ENCODE peak calls at places on chromosomes 6 and 20, in eight cellular contexts. R is SHP77; F is head of caudate nucleus; Q is T-helper 1 cell; L is HEK293T; K is hippocampal formation; G is activated naive CD8-positive, alpha-beta T cell treated with anti-CD3 and anti-CD28 coated beads, Interleukin-2, amount 10 ng/mL, durations not matched to agents 7 days and 5 days; Z is activated naive CD4-positive, alpha-beta T cell. E is an unnamed sample.

GRCh38 chr6:811186-811585 is 118.2 kb upstream of the EXOC2 start:
- DNase-seq in F (no peak), G (no peak), L (no peak), Z (no peak), K (no peak), Q (no peak), R (no peak), E (no peak)

GRCh38 chr6:37261198-37261597 is 3.3 kb upstream of the TMEM217 start:
- DNase-seq in R (no peak), L (no peak), G (no peak), Z (no peak), F (no peak), Q (no peak), K (no peak), E (no peak)

GRCh38 chr6:165663283-165663735 is 268 bp upstream of the PDE10A start:
- DNase-seq in R (peak), F (no peak), Q (no peak), K (peak), G (peak), Z (no peak), L (peak), E (peak)

GRCh38 chr20:57717797-57718196 is 8.0 kb upstream of the PMEPA1 start:
- DNase-seq in Q (no peak), Z (no peak), K (no peak), R (no peak), L (no peak), F (no peak), G (no peak), E (no peak)

GRCh38 chr6:139371421-139372253 is 2.8 kb downstream of the CITED2 start:
- DNase-seq in Z (no peak), L (no peak), G (no peak), F (no peak), Q (no peak), K (no peak), R (no peak), E (no peak)

GRCh38 chr6:44054635-44055559 is 72.4 kb downstream of the MRPL14 start:
- DNase-seq in R (no peak), Q (no peak), K (no peak), L (no peak), G (no peak), F (no peak), Z (no peak), E (peak)

GRCh38 chr6:36422714-36423100 is 19.9 kb downstream of the PXT1 start:
- DNase-seq in K (no peak), L (no peak), F (no peak), G (no peak), Z (no peak), R (no peak), Q (no peak), E (no peak)

GRCh38 chr6:137736048-137736846 is 130.8 kb upstream of the TNFAIP3 start:
- DNase-seq in R (no peak), L (no peak), Q (no peak), Z (no peak), F (no peak), G (no peak), K (no peak), E (peak)

GRCh38 chr6:5072440-5072839 is 12.7 kb upstream of the PPP1R3G start:
- DNase-seq in Z (no peak), Q (no peak), G (no peak), L (no peak), F (no peak), R (no peak), K (no peak), E (no peak)

GRCh38 chr6:135630789-135631376 is 133.3 kb upstream of the AHI1 start:
- DNase-seq in Z (no peak), G (no peak), Q (no peak), R (no peak), F (no peak), L (no peak), K (no peak), E (no peak)

GRCh38 chr6:44133003-44133931 is 5.9 kb downstream of the TMEM63B start:
- DNase-seq in G (no peak), L (peak), R (peak), K (peak), Q (no peak), Z (no peak), F (peak), E (peak)

GRCh38 chr20:23088891-23089290 is 2.8 kb upstream of the CD93 start:
- DNase-seq in F (no peak), L (no peak), Z (no peak), R (no peak), G (no peak), K (no peak), Q (no peak), E (no peak)

GRCh38 chr6:104449918-104450317 is 409.8 kb downstream of the HACE1 start:
- DNase-seq in G (no peak), L (no peak), Z (no peak), K (no peak), Q (no peak), F (no peak), R (no peak), E (no peak)

GRCh38 chr6:7821426-7821825 is 89.2 kb downstream of the TXNDC5 start:
- DNase-seq in G (no peak), L (no peak), Z (no peak), F (no peak), R (no peak), K (no peak), Q (no peak), E (no peak)

GRCh38 chr6:55825402-55826051 is 49.9 kb downstream of the BMP5 start:
- DNase-seq in F (no peak), R (no peak), Z (no peak), L (no peak), G (no peak), Q (no peak), K (no peak), E (peak)

GRCh38 chr6:54916858-54917257 is 70.3 kb downstream of the FAM83B start:
- DNase-seq in G (no peak), R (peak), Q (no peak), Z (no peak), F (no peak), L (no peak), K (no peak), E (no peak)

GRCh38 chr6:30554962-30555361 is 1.3 kb downstream of the GNL1 start:
- DNase-seq in Q (no peak), F (no peak), L (no peak), K (no peak), Z (no peak), R (no peak), G (no peak), E (no peak)

GRCh38 chr6:152170702-152171667 is 363.5 kb downstream of the ESR1 start:
- DNase-seq in Z (no peak), R (no peak), G (no peak), L (no peak), K (no peak), Q (no peak), F (no peak), E (no peak)

GRCh38 chr20:43558412-43559146 is at the start of gene SGK2:
- DNase-seq in Q (no peak), R (no peak), K (peak), F (no peak), Z (no peak), G (no peak), L (no peak), E (no peak)

GRCh38 chr6:133814797-133815196 is 74.1 kb upstream of the TCF21 start:
- DNase-seq in L (no peak), G (no peak), F (no peak), Z (no peak), K (no peak), Q (no peak), R (no peak), E (no peak)

GRCh38 chr20:9100721-9101120 is 31.8 kb downstream of the PLCB4 start:
- DNase-seq in Q (no peak), G (no peak), F (no peak), R (no peak), Z (no peak), L (no peak), K (no peak), E (no peak)

GRCh38 chr6:121055572-121056163 is 278.6 kb downstream of the TBC1D32 start:
- DNase-seq in Z (no peak), F (no peak), R (peak), Q (no peak), G (no peak), L (peak), K (peak), E (no peak)

GRCh38 chr20:23923891-23924435 is 44.4 kb upstream of the CST5 start:
- DNase-seq in G (no peak), L (no peak), Q (no peak), R (no peak), F (no peak), Z (no peak), K (no peak), E (no peak)

GRCh38 chr6:137571854-137572253 is 77.7 kb upstream of the OLIG3 start:
- DNase-seq in R (no peak), Z (peak), L (peak), F (no peak), K (no peak), Q (peak), G (peak), E (peak)

E was measured in SJCRH30.